ENCODE peak calls at places on chromosomes 6 and 20, in six cellular contexts. One of them, this sample, is unnamed.

GRCh38 chr6:160333841-160334240 is 14.3 kb upstream of the SLC22A3 start:
- DNase-seq in IMR-90: no peak
- DNase-seq in neuronal stem cell: no peak
- DNase-seq in H9: no peak
- DNase-seq in H1: no peak
- DNase-seq in mesendoderm: no peak
- DNase-seq in this sample: no peak

GRCh38 chr20:15708984-15709598 is 864.2 kb downstream of the KIF16B start:
- DNase-seq in H9: peak
- DNase-seq in mesendoderm: peak
- DNase-seq in neuronal stem cell: no peak
- DNase-seq in IMR-90: no peak
- DNase-seq in H1: peak
- DNase-seq in this sample: peak

GRCh38 chr6:14817068-14817467 is 428.8 kb upstream of the JARID2 start:
- DNase-seq in mesendoderm: no peak
- DNase-seq in H1: no peak
- DNase-seq in IMR-90: no peak
- DNase-seq in neuronal stem cell: no peak
- DNase-seq in H9: no peak
- DNase-seq in this sample: no peak

GRCh38 chr6:111861321-111861938 is 11.8 kb downstream of the FYN start:
- DNase-seq in mesendoderm: no peak
- DNase-seq in H1: no peak
- DNase-seq in neuronal stem cell: no peak
- DNase-seq in IMR-90: no peak
- DNase-seq in H9: no peak
- DNase-seq in this sample: no peak

GRCh38 chr6:10412165-10412947 is 2.5 kb downstream of the TFAP2A start:
- DNase-seq in mesendoderm: peak
- DNase-seq in IMR-90: peak
- DNase-seq in neuronal stem cell: no peak
- DNase-seq in H1: peak
- DNase-seq in H9: peak
- DNase-seq in this sample: peak

GRCh38 chr20:39398656-39399055 is 436.5 kb downstream of the DHX35 start:
- DNase-seq in neuronal stem cell: no peak
- DNase-seq in IMR-90: no peak
- DNase-seq in mesendoderm: peak
- DNase-seq in H9: no peak
- DNase-seq in H1: no peak
- DNase-seq in this sample: no peak

GRCh38 chr6:125597411-125598253 is 151.8 kb upstream of the HEY2 start:
- DNase-seq in H9: no peak
- DNase-seq in H1: no peak
- DNase-seq in mesendoderm: no peak
- DNase-seq in neuronal stem cell: no peak
- DNase-seq in IMR-90: no peak
- DNase-seq in this sample: no peak

GRCh38 chr6:35719830-35720733 is 16.8 kb upstream of the ARMC12 start:
- DNase-seq in IMR-90: peak
- DNase-seq in mesendoderm: peak
- DNase-seq in H9: peak
- DNase-seq in neuronal stem cell: no peak
- DNase-seq in H1: peak
- DNase-seq in this sample: peak

GRCh38 chr6:25312703-25313102 is 33.5 kb downstream of the CARMIL1 start:
- DNase-seq in mesendoderm: peak
- DNase-seq in IMR-90: peak
- DNase-seq in H1: no peak
- DNase-seq in H9: no peak
- DNase-seq in neuronal stem cell: no peak
- DNase-seq in this sample: peak

GRCh38 chr20:25407311-25408169 is at the start of gene GINS1:
- DNase-seq in neuronal stem cell: peak
- DNase-seq in H1: peak
- DNase-seq in IMR-90: peak
- DNase-seq in H9: peak
- DNase-seq in mesendoderm: peak
- DNase-seq in this sample: peak

GRCh38 chr6:43020847-43021246 is 576 bp upstream of the RRP36 start:
- DNase-seq in H9: peak
- DNase-seq in neuronal stem cell: no peak
- DNase-seq in IMR-90: no peak
- DNase-seq in H1: peak
- DNase-seq in mesendoderm: peak
- DNase-seq in this sample: peak

GRCh38 chr6:1688396-1688795 is 78.7 kb downstream of the FOXC1 start:
- DNase-seq in neuronal stem cell: no peak
- DNase-seq in H9: no peak
- DNase-seq in mesendoderm: no peak
- DNase-seq in H1: no peak
- DNase-seq in IMR-90: no peak
- DNase-seq in this sample: no peak

GRCh38 chr6:42453649-42454427 is 2.1 kb upstream of the TRERF1 start:
- DNase-seq in mesendoderm: peak
- DNase-seq in H1: peak
- DNase-seq in neuronal stem cell: peak
- DNase-seq in H9: peak
- DNase-seq in IMR-90: peak
- DNase-seq in this sample: peak

GRCh38 chr6:147048930-147049329 is 155.3 kb upstream of the STXBP5 start:
- DNase-seq in H1: no peak
- DNase-seq in H9: no peak
- DNase-seq in neuronal stem cell: no peak
- DNase-seq in mesendoderm: no peak
- DNase-seq in IMR-90: peak
- DNase-seq in this sample: no peak

DNA sequence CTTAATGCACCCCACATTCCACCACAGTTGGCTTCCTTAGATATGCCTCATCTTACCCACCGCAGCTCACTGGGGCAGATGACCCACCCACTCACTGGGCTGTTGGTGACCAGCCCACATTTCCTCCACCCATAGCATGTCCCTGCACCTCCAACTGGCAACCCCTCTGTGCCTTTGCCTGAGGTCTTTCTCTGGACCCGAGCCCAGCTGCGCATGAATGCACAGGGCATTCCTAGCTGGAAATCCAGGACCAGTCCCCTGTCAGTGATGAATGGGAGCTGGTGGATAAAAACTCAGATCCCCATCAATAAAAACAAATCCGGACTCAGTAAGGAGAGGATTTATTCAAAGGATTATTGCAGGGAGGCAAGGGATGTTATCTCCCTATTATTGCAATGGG is 75.0 kb downstream of the ISM1 start:
- DNase-seq in mesendoderm: no peak
- DNase-seq in neuronal stem cell: no peak
- DNase-seq in H9: no peak
- DNase-seq in H1: no peak
- DNase-seq in IMR-90: no peak
- DNase-seq in this sample: no peak
- H3K18ac ChIP-seq in mesendoderm: no peak
- H3K18ac ChIP-seq in neuronal stem cell: no peak
- H3K18ac ChIP-seq in H9: no peak
- H3K18ac ChIP-seq in H1: no peak
- H3K18ac ChIP-seq in IMR-90: no peak
- H3K18ac ChIP-seq in this sample: no peak

DNA sequence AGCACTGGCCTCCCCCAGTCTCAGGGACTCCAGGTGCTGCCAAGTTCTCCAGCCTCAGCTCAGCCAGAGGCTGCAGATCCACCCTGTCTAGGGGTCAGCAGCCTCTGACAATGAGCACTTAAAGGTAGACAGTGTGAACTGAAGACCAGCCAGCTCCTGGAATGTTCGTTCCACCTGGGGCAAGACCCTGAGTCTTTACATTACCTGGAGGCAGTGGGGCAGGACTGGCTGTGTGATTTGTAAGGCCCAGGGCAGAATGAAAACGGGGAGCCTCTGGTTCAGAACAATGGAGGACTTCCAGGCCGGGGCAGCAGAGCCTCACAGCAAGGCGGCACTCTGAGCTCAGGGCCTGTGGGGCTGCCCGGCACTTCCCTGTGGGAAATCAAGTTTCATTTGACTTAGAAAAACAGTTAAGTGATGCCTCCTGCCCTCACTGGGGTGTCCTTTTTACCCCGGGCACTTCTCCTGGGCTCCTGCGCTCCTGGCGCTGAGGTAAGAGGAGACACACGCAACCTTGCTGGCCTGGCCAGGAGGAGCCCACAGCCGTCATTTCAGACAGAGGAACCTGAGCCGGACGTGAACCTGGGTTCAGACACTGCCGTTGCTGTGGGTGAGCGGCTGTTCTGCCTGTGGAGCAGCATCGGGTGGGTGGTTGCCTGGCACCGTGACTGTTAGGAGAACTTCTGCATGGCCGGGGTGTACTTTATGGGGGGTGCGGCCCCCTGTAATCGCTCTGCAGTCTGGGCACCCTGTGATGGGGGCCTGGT is 64.9 kb downstream of the CTCFL start:
- DNase-seq in IMR-90: no peak
- DNase-seq in mesendoderm: no peak
- DNase-seq in neuronal stem cell: no peak
- DNase-seq in H1: no peak
- DNase-seq in H9: no peak
- DNase-seq in this sample: no peak
- H4K8ac ChIP-seq in IMR-90: no peak
- H4K8ac ChIP-seq in mesendoderm: no peak
- H4K8ac ChIP-seq in neuronal stem cell: no peak
- H4K8ac ChIP-seq in H1: peak
- H4K8ac ChIP-seq in H9: no peak
- H4K8ac ChIP-seq in this sample: no peak

GRCh38 chr20:44182863-44183262 is 4.1 kb downstream of the JPH2 start:
- DNase-seq in H1: no peak
- DNase-seq in H9: no peak
- DNase-seq in IMR-90: no peak
- DNase-seq in neuronal stem cell: no peak
- DNase-seq in mesendoderm: no peak
- DNase-seq in this sample: no peak

GRCh38 chr20:44181611-44182010 is 5.4 kb downstream of the JPH2 start:
- DNase-seq in neuronal stem cell: no peak
- DNase-seq in H9: no peak
- DNase-seq in mesendoderm: no peak
- DNase-seq in H1: no peak
- DNase-seq in IMR-90: no peak
- DNase-seq in this sample: no peak

GRCh38 chr20:44182135-44182765 is 4.7 kb downstream of the JPH2 start:
- DNase-seq in IMR-90: no peak
- DNase-seq in H9: no peak
- DNase-seq in mesendoderm: peak
- DNase-seq in H1: no peak
- DNase-seq in neuronal stem cell: no peak
- DNase-seq in this sample: no peak

GRCh38 chr20:44185574-44185973 is 1.4 kb downstream of the JPH2 start:
- DNase-seq in mesendoderm: no peak
- DNase-seq in IMR-90: no peak
- DNase-seq in neuronal stem cell: no peak
- DNase-seq in H9: no peak
- DNase-seq in H1: no peak
- DNase-seq in this sample: no peak

DNA sequence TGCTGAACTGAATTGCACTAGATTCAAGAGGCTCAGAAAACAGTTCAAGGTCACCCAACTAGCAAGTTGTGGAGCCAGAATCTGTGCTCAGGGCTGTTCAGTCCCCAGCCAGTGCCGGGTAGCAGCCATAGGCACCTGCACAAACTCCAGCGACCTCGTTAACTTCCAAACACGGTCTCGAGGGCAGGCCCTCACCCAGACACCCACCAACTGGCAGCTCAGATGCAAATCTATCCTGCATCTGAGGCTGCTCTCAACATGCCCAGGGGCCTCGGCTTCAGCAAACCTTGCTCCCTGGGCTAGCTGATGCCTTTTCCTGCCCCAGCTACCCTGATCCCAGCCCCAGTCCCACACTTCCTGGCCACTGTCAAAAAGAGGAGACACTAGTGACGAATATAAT is 3.7 kb downstream of the JPH2 start:
- DNase-seq in H9: no peak
- DNase-seq in IMR-90: no peak
- DNase-seq in H1: no peak
- DNase-seq in mesendoderm: no peak
- DNase-seq in neuronal stem cell: no peak
- DNase-seq in this sample: no peak
- H3K18ac ChIP-seq in H9: no peak
- H3K18ac ChIP-seq in IMR-90: no peak
- H3K18ac ChIP-seq in H1: no peak
- H3K18ac ChIP-seq in mesendoderm: no peak
- H3K18ac ChIP-seq in neuronal stem cell: peak
- H3K18ac ChIP-seq in this sample: no peak

GRCh38 chr6:13490402-13490801 is 3.0 kb upstream of the GFOD1 start:
- DNase-seq in neuronal stem cell: no peak
- DNase-seq in IMR-90: no peak
- DNase-seq in H1: no peak
- DNase-seq in H9: no peak
- DNase-seq in mesendoderm: no peak
- DNase-seq in this sample: no peak

GRCh38 chr6:13488896-13489237 is 1.5 kb upstream of the GFOD1 start:
- DNase-seq in IMR-90: no peak
- DNase-seq in mesendoderm: no peak
- DNase-seq in neuronal stem cell: no peak
- DNase-seq in H1: peak
- DNase-seq in H9: no peak
- DNase-seq in this sample: no peak

GRCh38 chr6:13486679-13487121 is 700 bp downstream of the GFOD1 start:
- DNase-seq in neuronal stem cell: peak
- DNase-seq in IMR-90: peak
- DNase-seq in H9: peak
- DNase-seq in mesendoderm: peak
- DNase-seq in H1: peak
- DNase-seq in this sample: peak

GRCh38 chr6:13487122-13488014 is at the start of gene GFOD1:
- DNase-seq in mesendoderm: peak
- DNase-seq in H1: peak
- DNase-seq in IMR-90: peak
- DNase-seq in neuronal stem cell: peak
- DNase-seq in H9: peak
- DNase-seq in this sample: peak

DNA sequence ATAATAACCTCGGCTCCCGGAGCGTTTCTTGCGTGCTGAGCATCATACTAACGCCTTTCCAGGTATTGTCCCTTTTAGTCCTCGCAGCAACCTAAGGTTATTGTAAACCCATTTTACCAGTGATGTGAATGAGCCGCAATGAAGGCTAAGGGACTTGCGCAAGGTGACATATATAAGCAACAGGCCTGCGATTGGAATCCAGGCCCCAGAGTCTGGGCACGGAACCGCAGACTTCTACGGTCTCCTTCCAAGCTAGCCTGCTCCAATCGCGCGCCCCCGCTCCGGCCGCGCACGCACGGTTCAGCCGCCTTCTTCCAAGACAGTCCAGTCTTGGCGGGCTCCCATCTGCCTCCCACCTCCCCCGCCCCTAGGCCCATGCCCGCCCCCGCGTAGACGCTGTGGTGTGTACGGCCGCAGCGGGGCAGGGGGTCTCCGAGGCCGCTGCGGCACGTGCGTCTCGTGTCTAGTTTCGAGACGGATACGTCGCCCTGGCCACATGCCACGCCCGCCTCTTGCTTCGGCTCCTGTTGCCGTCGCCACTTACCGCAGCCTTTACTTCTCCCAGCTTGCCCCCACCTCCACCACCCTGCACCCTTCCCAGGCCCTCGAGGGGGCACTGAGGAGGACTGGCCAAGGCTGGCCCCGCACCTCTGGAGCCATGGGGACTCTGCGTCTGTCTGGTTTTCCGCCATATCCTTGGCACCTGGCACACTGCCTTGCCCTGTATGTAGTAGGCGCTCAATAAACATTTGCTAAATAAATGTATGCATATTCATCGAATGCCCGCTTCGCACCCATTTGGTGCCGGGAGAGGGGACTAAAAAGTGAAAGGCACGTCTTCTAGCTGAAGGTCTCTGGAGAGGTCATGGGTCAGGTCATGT is 855 bp upstream of the GFOD1 start:
- DNase-seq in H9: peak
- DNase-seq in mesendoderm: peak
- DNase-seq in IMR-90: peak
- DNase-seq in neuronal stem cell: no peak
- DNase-seq in H1: no peak
- DNase-seq in this sample: peak
- H4K8ac ChIP-seq in H9: no peak
- H4K8ac ChIP-seq in mesendoderm: no peak
- H4K8ac ChIP-seq in IMR-90: peak
- H4K8ac ChIP-seq in neuronal stem cell: no peak
- H4K8ac ChIP-seq in H1: peak
- H4K8ac ChIP-seq in this sample: peak